ENCODE peak calls at places on chromosome 13, in six cellular contexts. U is cardiac muscle cell; Y is CD8-positive, alpha-beta T cell; T is uterus; P is tibial nerve; S is right cardiac atrium. O is an unnamed sample. For H3K4me1, the result is how much of the 10 kb centered on the place peaks cover.

GRCh38 chr13:53439439-53440225 is 411.0 kb downstream of the OLFM4 start:
- DNase-seq in U (no peak), Y (no peak), T (no peak), P (no peak), S (peak), O (no peak)

GRCh38 chr13:30026093-30026492 is 175.7 kb upstream of the UBL3 start:
- DNase-seq in U (peak), Y (no peak), T (no peak), P (no peak), S (no peak), O (no peak)

GRCh38 chr13:31965361-31966066 is 66.1 kb upstream of the FRY start:
- DNase-seq in U (peak), Y (no peak), T (no peak), P (no peak), S (no peak), O (no peak)

GRCh38 chr13:51479199-51479523 is 26.3 kb upstream of the INTS6 start:
- DNase-seq in U (peak), Y (no peak), T (no peak), P (no peak), S (no peak), O (no peak)

GRCh38 chr13:42355118-42355840 is 83.3 kb downstream of the AKAP11 start:
- DNase-seq in U (no peak), Y (peak), T (no peak), P (no peak), S (no peak), O (no peak)

GRCh38 chr13:76454991-76455390 is 431.2 kb downstream of the KCTD12 start:
- DNase-seq in U (no peak), Y (no peak), T (no peak), P (no peak), S (no peak), O (no peak)

GRCh38 chr13:75789451-75790197 is 153.5 kb downstream of the LMO7 start:
- DNase-seq in U (peak), Y (no peak), T (no peak), P (no peak), S (no peak), O (peak)

GRCh38 chr13:20989883-20990282 is 71.5 kb downstream of the LATS2 start:
- DNase-seq in U (no peak), Y (no peak), T (no peak), P (no peak), S (no peak), O (no peak)

GRCh38 chr13:35936579-35936978 is 194.6 kb downstream of the DCLK1 start:
- DNase-seq in U (no peak), Y (no peak), T (no peak), P (no peak), S (no peak), O (no peak)

GRCh38 chr13:39144941-39145533 is 106.8 kb downstream of the NHLRC3 start:
- DNase-seq in U (peak), Y (no peak), T (peak), P (peak), S (peak), O (peak)

GRCh38 chr13:35163674-35164073 is 221.6 kb downstream of the NBEA start:
- DNase-seq in U (no peak), Y (no peak), T (no peak), P (no peak), S (no peak), O (no peak)

GRCh38 chr13:80921556-80921955 is 580.6 kb upstream of the SPRY2 start:
- DNase-seq in U (peak), Y (no peak), T (no peak), P (no peak), S (no peak), O (no peak)

GRCh38 chr13:46348976-46349375 is 38.1 kb downstream of the RUBCNL start:
- DNase-seq in U (no peak), Y (no peak), T (no peak), P (no peak), S (no peak), O (no peak)

GRCh38 chr13:46663216-46663615 is 110.2 kb downstream of the LRCH1 start:
- DNase-seq in U (no peak), Y (no peak), T (no peak), P (no peak), S (no peak), O (no peak)

GRCh38 chr13:50676602-50677001 is 166.9 kb downstream of the DLEU7 start:
- DNase-seq in U (peak), Y (no peak), T (no peak), P (no peak), S (no peak), O (no peak)

GRCh38 chr13:70386919-70387318 is 278.7 kb upstream of the KLHL1 start:
- DNase-seq in U (no peak), Y (no peak), T (no peak), P (no peak), S (peak), O (no peak)

GRCh38 chr13:100035936-100036335 is 53.0 kb upstream of the PCCA start:
- DNase-seq in U (no peak), Y (no peak), T (no peak), P (no peak), S (no peak), O (no peak)

GRCh38 chr13:73273737-73274136 is 214.9 kb downstream of the KLF5 start:
- DNase-seq in U (peak), Y (no peak), T (no peak), P (no peak), S (no peak), O (no peak)

GRCh38 chr13:110304256-110304655 is 2.7 kb downstream of the COL4A1 start:
- DNase-seq in U (peak), Y (no peak), T (peak), P (no peak), S (no peak), O (peak)

GRCh38 chr13:56558698-56559320 is 581.9 kb upstream of the PRR20A start:
- DNase-seq in U (no peak), Y (no peak), T (no peak), P (no peak), S (no peak), O (no peak)

GRCh38 chr13:91247768-91248167 is 99.7 kb upstream of the MIR17HG start:
- DNase-seq in U (peak), Y (no peak), T (no peak), P (no peak), S (no peak), O (no peak)

GRCh38 chr13:43864921-43865320 is 14.6 kb downstream of the CCDC122 start:
- DNase-seq in U (no peak), Y (no peak), T (no peak), P (no peak), S (no peak), O (no peak)

GRCh38 chr13:110815471-110816204 is 99.2 kb downstream of the ANKRD10 start:
- DNase-seq in U (no peak), Y (no peak), T (no peak), P (no peak), S (no peak), O (no peak)

GRCh38 chr13:102394158-102395053 is 7.4 kb downstream of the FGF14 start:
- DNase-seq in U (peak), Y (peak), T (peak), P (peak), S (peak), O (no peak)

GRCh38 chr13:79346300-79346914 is 59.6 kb downstream of the RBM26 start:
- DNase-seq in U (no peak), Y (no peak), T (no peak), P (no peak), S (no peak), O (no peak)

GRCh38 chr13:47903836-47904235 is 97.2 kb downstream of the SUCLA2 start:
- DNase-seq in U (peak), Y (no peak), T (no peak), P (no peak), S (no peak), O (no peak)

GRCh38 chr13:113021811-113022210 is 52.8 kb downstream of the MCF2L start:
- DNase-seq in U (no peak), Y (no peak), T (no peak), P (no peak), S (no peak), O (no peak)

GRCh38 chr13:33785384-33785783 is 32.6 kb upstream of the RFC3 start:
- DNase-seq in U (no peak), Y (no peak), T (no peak), P (no peak), S (no peak), O (no peak)
- H3K4me1 ChIP-seq in U (under half), Y (under half), T (under half), P (under half), S (under half), O (under half)

GRCh38 chr13:97279913-97280312 is 57.8 kb downstream of the MBNL2 start:
- DNase-seq in U (peak), Y (no peak), T (no peak), P (no peak), S (no peak), O (no peak)

GRCh38 chr13:97281028-97281427 is 58.9 kb downstream of the MBNL2 start:
- DNase-seq in U (no peak), Y (no peak), T (no peak), P (no peak), S (no peak), O (no peak)

GRCh38 chr13:97278395-97279078 is 56.4 kb downstream of the MBNL2 start:
- DNase-seq in U (no peak), Y (no peak), T (no peak), P (no peak), S (peak), O (no peak)

GRCh38 chr13:97280478-97280877 is 58.3 kb downstream of the MBNL2 start:
- DNase-seq in U (no peak), Y (no peak), T (no peak), P (no peak), S (no peak), O (no peak)

GRCh38 chr13:97279079-97279411 is 56.9 kb downstream of the MBNL2 start:
- DNase-seq in U (no peak), Y (no peak), T (no peak), P (no peak), S (no peak), O (no peak)
- H3K4me1 ChIP-seq in U (under half), Y (under half), T (under half), P (under half), S (under half), O (under half)

GRCh38 chr13:26482451-26483197 is 74.9 kb upstream of the WASF3 start:
- DNase-seq in U (peak), Y (peak), T (peak), P (peak), S (no peak), O (no peak)

GRCh38 chr13:26483546-26483945 is 73.9 kb upstream of the WASF3 start:
- DNase-seq in U (no peak), Y (no peak), T (no peak), P (no peak), S (no peak), O (no peak)

GRCh38 chr13:26476744-26477129 is 80.7 kb upstream of the WASF3 start:
- DNase-seq in U (no peak), Y (no peak), T (no peak), P (no peak), S (no peak), O (no peak)

GRCh38 chr13:26477681-26478080 is 79.8 kb upstream of the WASF3 start:
- DNase-seq in U (no peak), Y (no peak), T (no peak), P (no peak), S (no peak), O (no peak)

GRCh38 chr13:26480246-26480855 is 77.1 kb upstream of the WASF3 start:
- DNase-seq in U (peak), Y (no peak), T (no peak), P (no peak), S (no peak), O (no peak)
- H3K4me1 ChIP-seq in U (under half), Y (under half), T (under half), P (under half), S (under half), O (under half)

GRCh38 chr13:114063545-114064515 is 68.6 kb downstream of the RASA3 start:
- DNase-seq in U (peak), Y (peak), T (peak), P (peak), S (peak), O (peak)

GRCh38 chr13:114062754-114063153 is 69.7 kb downstream of the RASA3 start:
- DNase-seq in U (peak), Y (no peak), T (no peak), P (no peak), S (peak), O (no peak)

GRCh38 chr13:114061746-114062145 is 70.7 kb downstream of the RASA3 start:
- DNase-seq in U (no peak), Y (no peak), T (no peak), P (no peak), S (peak), O (no peak)

GRCh38 chr13:114061047-114061446 is 71.4 kb downstream of the RASA3 start:
- DNase-seq in U (no peak), Y (no peak), T (no peak), P (no peak), S (peak), O (no peak)

GRCh38 chr13:114062341-114062740 is 70.1 kb downstream of the RASA3 start:
- DNase-seq in U (no peak), Y (no peak), T (no peak), P (no peak), S (peak), O (no peak)
- H3K4me1 ChIP-seq in U (under half), Y (half or more), T (under half), P (under half), S (under half), O (under half)

GRCh38 chr13:97252735-97253134 is 30.6 kb downstream of the MBNL2 start:
- DNase-seq in U (no peak), Y (no peak), T (no peak), P (no peak), S (no peak), O (no peak)

GRCh38 chr13:97254809-97255208 is 32.7 kb downstream of the MBNL2 start:
- DNase-seq in U (no peak), Y (no peak), T (no peak), P (no peak), S (no peak), O (no peak)

GRCh38 chr13:97255515-97255999 is 33.4 kb downstream of the MBNL2 start:
- DNase-seq in U (no peak), Y (no peak), T (no peak), P (no peak), S (no peak), O (peak)

GRCh38 chr13:97256343-97256783 is 34.2 kb downstream of the MBNL2 start:
- DNase-seq in U (peak), Y (no peak), T (peak), P (no peak), S (no peak), O (peak)

GRCh38 chr13:97253581-97254293 is 31.6 kb downstream of the MBNL2 start:
- DNase-seq in U (no peak), Y (no peak), T (no peak), P (no peak), S (no peak), O (no peak)
- H3K4me1 ChIP-seq in U (under half), Y (under half), T (under half), P (under half), S (under half), O (half or more)

O was measured in SJSA1.